ENCODE peak calls at places on chromosomes 7 and 10, in five cellular contexts. One of them, this sample, is unnamed.

GRCh38 chr10:6987536-6987945 is 407.5 kb upstream of the PRKCQ start:
- DNase-seq in NCI-H2107: no peak
- DNase-seq in SHP77: no peak
- DNase-seq in NCI-H1092 treated with DMSO at 0.1 percent for 48 hours: no peak
- DNase-seq in activated T-cell treated with anti-CD3 and anti-CD28 coated beads for 1 hour: no peak
- DNase-seq in this sample: no peak

GRCh38 chr7:31311465-31312074 is 29.0 kb downstream of the NEUROD6 start:
- DNase-seq in SHP77: no peak
- DNase-seq in NCI-H1092 treated with DMSO at 0.1 percent for 48 hours: no peak
- DNase-seq in activated T-cell treated with anti-CD3 and anti-CD28 coated beads for 1 hour: no peak
- DNase-seq in NCI-H2107: no peak
- DNase-seq in this sample: no peak

GRCh38 chr10:4474829-4475228 is 351.2 kb upstream of the AKR1E2 start:
- DNase-seq in SHP77: no peak
- DNase-seq in NCI-H2107: no peak
- DNase-seq in activated T-cell treated with anti-CD3 and anti-CD28 coated beads for 1 hour: no peak
- DNase-seq in NCI-H1092 treated with DMSO at 0.1 percent for 48 hours: no peak
- DNase-seq in this sample: no peak

GRCh38 chr7:143485500-143485899 is 7.8 kb downstream of the TAS2R41 start:
- DNase-seq in activated T-cell treated with anti-CD3 and anti-CD28 coated beads for 1 hour: no peak
- DNase-seq in NCI-H2107: no peak
- DNase-seq in NCI-H1092 treated with DMSO at 0.1 percent for 48 hours: no peak
- DNase-seq in SHP77: no peak
- DNase-seq in this sample: no peak

GRCh38 chr10:77511498-77512218 is 126.0 kb downstream of the KCNMA1 start:
- DNase-seq in SHP77: no peak
- DNase-seq in NCI-H2107: no peak
- DNase-seq in activated T-cell treated with anti-CD3 and anti-CD28 coated beads for 1 hour: no peak
- DNase-seq in NCI-H1092 treated with DMSO at 0.1 percent for 48 hours: no peak
- DNase-seq in this sample: no peak

GRCh38 chr10:62062752-62063512 is 161.4 kb downstream of the ARID5B start:
- DNase-seq in NCI-H2107: no peak
- DNase-seq in activated T-cell treated with anti-CD3 and anti-CD28 coated beads for 1 hour: no peak
- DNase-seq in SHP77: no peak
- DNase-seq in NCI-H1092 treated with DMSO at 0.1 percent for 48 hours: no peak
- DNase-seq in this sample: no peak

GRCh38 chr10:44466236-44466635 is 81.3 kb upstream of the CXCL12 start:
- DNase-seq in activated T-cell treated with anti-CD3 and anti-CD28 coated beads for 1 hour: no peak
- DNase-seq in SHP77: no peak
- DNase-seq in NCI-H1092 treated with DMSO at 0.1 percent for 48 hours: no peak
- DNase-seq in NCI-H2107: no peak
- DNase-seq in this sample: no peak

GRCh38 chr7:85474234-85474633 is 287.4 kb upstream of the SEMA3D start:
- DNase-seq in activated T-cell treated with anti-CD3 and anti-CD28 coated beads for 1 hour: no peak
- DNase-seq in NCI-H1092 treated with DMSO at 0.1 percent for 48 hours: no peak
- DNase-seq in NCI-H2107: no peak
- DNase-seq in SHP77: no peak
- DNase-seq in this sample: no peak

GRCh38 chr10:119391430-119392313 is 150.8 kb downstream of the RGS10 start:
- DNase-seq in SHP77: no peak
- DNase-seq in activated T-cell treated with anti-CD3 and anti-CD28 coated beads for 1 hour: no peak
- DNase-seq in NCI-H2107: no peak
- DNase-seq in NCI-H1092 treated with DMSO at 0.1 percent for 48 hours: no peak
- DNase-seq in this sample: no peak

GRCh38 chr10:81479316-81479715 is 395.7 kb upstream of the NRG3 start:
- DNase-seq in activated T-cell treated with anti-CD3 and anti-CD28 coated beads for 1 hour: no peak
- DNase-seq in NCI-H2107: no peak
- DNase-seq in SHP77: no peak
- DNase-seq in NCI-H1092 treated with DMSO at 0.1 percent for 48 hours: no peak
- DNase-seq in this sample: no peak

GRCh38 chr10:97338041-97338440 is 3.5 kb upstream of the FRAT2 start:
- DNase-seq in NCI-H2107: no peak
- DNase-seq in SHP77: no peak
- DNase-seq in NCI-H1092 treated with DMSO at 0.1 percent for 48 hours: no peak
- DNase-seq in activated T-cell treated with anti-CD3 and anti-CD28 coated beads for 1 hour: no peak
- DNase-seq in this sample: no peak

GRCh38 chr7:106723398-106723797 is 62.4 kb upstream of the CCDC71L start:
- DNase-seq in activated T-cell treated with anti-CD3 and anti-CD28 coated beads for 1 hour: no peak
- DNase-seq in NCI-H2107: no peak
- DNase-seq in SHP77: no peak
- DNase-seq in NCI-H1092 treated with DMSO at 0.1 percent for 48 hours: no peak
- DNase-seq in this sample: no peak

GRCh38 chr10:15158448-15158847 is 10.0 kb downstream of the NMT2 start:
- DNase-seq in activated T-cell treated with anti-CD3 and anti-CD28 coated beads for 1 hour: no peak
- DNase-seq in NCI-H2107: no peak
- DNase-seq in SHP77: no peak
- DNase-seq in NCI-H1092 treated with DMSO at 0.1 percent for 48 hours: no peak
- DNase-seq in this sample: no peak

GRCh38 chr7:86814980-86815379 is 171.3 kb downstream of the GRM3 start:
- DNase-seq in activated T-cell treated with anti-CD3 and anti-CD28 coated beads for 1 hour: no peak
- DNase-seq in SHP77: no peak
- DNase-seq in NCI-H1092 treated with DMSO at 0.1 percent for 48 hours: peak
- DNase-seq in NCI-H2107: no peak
- DNase-seq in this sample: no peak

GRCh38 chr10:86258488-86258887 is 108.1 kb downstream of the GRID1 start:
- DNase-seq in activated T-cell treated with anti-CD3 and anti-CD28 coated beads for 1 hour: no peak
- DNase-seq in NCI-H2107: no peak
- DNase-seq in SHP77: no peak
- DNase-seq in NCI-H1092 treated with DMSO at 0.1 percent for 48 hours: no peak
- DNase-seq in this sample: no peak

GRCh38 chr10:5293691-5294550 is 70.8 kb upstream of the UCN3 start:
- DNase-seq in SHP77: peak
- DNase-seq in activated T-cell treated with anti-CD3 and anti-CD28 coated beads for 1 hour: peak
- DNase-seq in NCI-H1092 treated with DMSO at 0.1 percent for 48 hours: peak
- DNase-seq in NCI-H2107: no peak
- DNase-seq in this sample: peak

GRCh38 chr10:129728905-129729540 is 235.1 kb downstream of the EBF3 start:
- DNase-seq in activated T-cell treated with anti-CD3 and anti-CD28 coated beads for 1 hour: no peak
- DNase-seq in NCI-H2107: no peak
- DNase-seq in SHP77: no peak
- DNase-seq in NCI-H1092 treated with DMSO at 0.1 percent for 48 hours: no peak
- DNase-seq in this sample: no peak

GRCh38 chr10:131249957-131250347 is 61.6 kb downstream of the TCERG1L start:
- DNase-seq in NCI-H1092 treated with DMSO at 0.1 percent for 48 hours: no peak
- DNase-seq in NCI-H2107: no peak
- DNase-seq in activated T-cell treated with anti-CD3 and anti-CD28 coated beads for 1 hour: no peak
- DNase-seq in SHP77: no peak
- DNase-seq in this sample: no peak

GRCh38 chr10:24706479-24707118 is 17.1 kb downstream of the ARHGAP21 start:
- DNase-seq in NCI-H1092 treated with DMSO at 0.1 percent for 48 hours: no peak
- DNase-seq in activated T-cell treated with anti-CD3 and anti-CD28 coated beads for 1 hour: peak
- DNase-seq in NCI-H2107: no peak
- DNase-seq in SHP77: peak
- DNase-seq in this sample: no peak

GRCh38 chr10:87863102-87863943 is at the start of the genes KLLN and PTEN:
- DNase-seq in NCI-H1092 treated with DMSO at 0.1 percent for 48 hours: peak
- DNase-seq in NCI-H2107: peak
- DNase-seq in activated T-cell treated with anti-CD3 and anti-CD28 coated beads for 1 hour: peak
- DNase-seq in SHP77: peak
- DNase-seq in this sample: peak

GRCh38 chr10:96509017-96509641 is 4.6 kb downstream of the TLL2 start:
- DNase-seq in activated T-cell treated with anti-CD3 and anti-CD28 coated beads for 1 hour: no peak
- DNase-seq in SHP77: no peak
- DNase-seq in NCI-H2107: no peak
- DNase-seq in NCI-H1092 treated with DMSO at 0.1 percent for 48 hours: no peak
- DNase-seq in this sample: no peak

GRCh38 chr10:24513155-24513554 is 210.5 kb downstream of the ARHGAP21 start:
- DNase-seq in SHP77: no peak
- DNase-seq in activated T-cell treated with anti-CD3 and anti-CD28 coated beads for 1 hour: no peak
- DNase-seq in NCI-H2107: no peak
- DNase-seq in NCI-H1092 treated with DMSO at 0.1 percent for 48 hours: no peak
- DNase-seq in this sample: no peak

GRCh38 chr10:24858244-24858907 is 94.0 kb downstream of the PRTFDC1 start:
- DNase-seq in NCI-H1092 treated with DMSO at 0.1 percent for 48 hours: no peak
- DNase-seq in NCI-H2107: peak
- DNase-seq in SHP77: no peak
- DNase-seq in activated T-cell treated with anti-CD3 and anti-CD28 coated beads for 1 hour: no peak
- DNase-seq in this sample: peak

GRCh38 chr7:26520483-26520882 is 228.8 kb downstream of the SNX10 start:
- DNase-seq in SHP77: no peak
- DNase-seq in NCI-H2107: no peak
- DNase-seq in activated T-cell treated with anti-CD3 and anti-CD28 coated beads for 1 hour: no peak
- DNase-seq in NCI-H1092 treated with DMSO at 0.1 percent for 48 hours: no peak
- DNase-seq in this sample: no peak

GRCh38 chr10:113987805-113988204 is 55.9 kb upstream of the ADRB1 start:
- DNase-seq in NCI-H2107: no peak
- DNase-seq in activated T-cell treated with anti-CD3 and anti-CD28 coated beads for 1 hour: no peak
- DNase-seq in SHP77: no peak
- DNase-seq in NCI-H1092 treated with DMSO at 0.1 percent for 48 hours: no peak
- DNase-seq in this sample: no peak

GRCh38 chr10:78623577-78624215 is 445.1 kb upstream of the ZMIZ1 start:
- DNase-seq in NCI-H2107: no peak
- DNase-seq in SHP77: no peak
- DNase-seq in NCI-H1092 treated with DMSO at 0.1 percent for 48 hours: no peak
- DNase-seq in activated T-cell treated with anti-CD3 and anti-CD28 coated beads for 1 hour: no peak
- DNase-seq in this sample: no peak

GRCh38 chr7:139941866-139942265 is 112.8 kb downstream of the TBXAS1 start:
- DNase-seq in NCI-H2107: no peak
- DNase-seq in SHP77: no peak
- DNase-seq in activated T-cell treated with anti-CD3 and anti-CD28 coated beads for 1 hour: no peak
- DNase-seq in NCI-H1092 treated with DMSO at 0.1 percent for 48 hours: no peak
- DNase-seq in this sample: no peak

GRCh38 chr7:159083698-159084068 is 61.0 kb downstream of the VIPR2 start:
- DNase-seq in SHP77: no peak
- DNase-seq in NCI-H1092 treated with DMSO at 0.1 percent for 48 hours: no peak
- DNase-seq in NCI-H2107: no peak
- DNase-seq in activated T-cell treated with anti-CD3 and anti-CD28 coated beads for 1 hour: no peak
- DNase-seq in this sample: no peak

GRCh38 chr10:32054087-32054486 is 2.1 kb downstream of the KIF5B start:
- DNase-seq in NCI-H2107: no peak
- DNase-seq in activated T-cell treated with anti-CD3 and anti-CD28 coated beads for 1 hour: no peak
- DNase-seq in SHP77: no peak
- DNase-seq in NCI-H1092 treated with DMSO at 0.1 percent for 48 hours: no peak
- DNase-seq in this sample: no peak

GRCh38 chr10:24616536-24616935 is 107.2 kb downstream of the ARHGAP21 start:
- DNase-seq in NCI-H2107: no peak
- DNase-seq in SHP77: no peak
- DNase-seq in NCI-H1092 treated with DMSO at 0.1 percent for 48 hours: no peak
- DNase-seq in activated T-cell treated with anti-CD3 and anti-CD28 coated beads for 1 hour: no peak
- DNase-seq in this sample: no peak

GRCh38 chr10:100969175-100970075 is at the start of gene SEMA4G:
- DNase-seq in NCI-H2107: no peak
- DNase-seq in activated T-cell treated with anti-CD3 and anti-CD28 coated beads for 1 hour: peak
- DNase-seq in NCI-H1092 treated with DMSO at 0.1 percent for 48 hours: peak
- DNase-seq in SHP77: peak
- DNase-seq in this sample: peak

GRCh38 chr7:1231214-1232102 is 1.2 kb upstream of the UNCX start:
- DNase-seq in activated T-cell treated with anti-CD3 and anti-CD28 coated beads for 1 hour: no peak
- DNase-seq in SHP77: no peak
- DNase-seq in NCI-H1092 treated with DMSO at 0.1 percent for 48 hours: no peak
- DNase-seq in NCI-H2107: no peak
- DNase-seq in this sample: no peak